ENCODE peak calls at places on chromosome 1, in six cellular contexts. C is progenitor cell of endocrine pancreas, L is T-helper 17 cell, O is astrocyte of the spinal cord, T is NCI-H1105, N is NCI-H446. Q is an unnamed sample.

GRCh38 chr1:31765041-31765467 is 914 bp upstream of the ADGRB2 start:
- DNase-seq in O (no peak), C (no peak), L (no peak), T (peak; percentile 85), N (peak; percentile 40), Q (no peak)

GRCh38 chr1:145953861-145954260 is 4.0 kb downstream of the LIX1L start:
- DNase-seq in T (no peak), L (no peak), O (no peak), N (no peak), C (no peak), Q (no peak)

GRCh38 chr1:91604632-91605031 is 104.0 kb downstream of the CDC7 start:
- DNase-seq in T (no peak), O (peak; percentile 17), N (no peak), C (no peak), L (no peak), Q (no peak)

GRCh38 chr1:201194046-201194445 is 3.4 kb downstream of the IGFN1 start:
- DNase-seq in C (no peak), O (no peak), L (no peak), T (no peak), N (no peak), Q (no peak)

GRCh38 chr1:197423006-197423405 is 155.0 kb downstream of the CRB1 start:
- DNase-seq in T (no peak), L (no peak), O (peak; percentile 61), C (no peak), N (no peak), Q (peak; percentile 77)

GRCh38 chr1:47696404-47696910 is 258.6 kb downstream of the FOXD2 start:
- DNase-seq in L (no peak), O (no peak), C (no peak), T (peak; percentile 3), N (no peak), Q (no peak)

GRCh38 chr1:16348414-16349182 is 3.7 kb downstream of the FBXO42 start:
- DNase-seq in O (peak; percentile 68), L (no peak), C (no peak), T (no peak), N (no peak), Q (peak; percentile 88)

GRCh38 chr1:206784471-206784903 is 12.2 kb upstream of the IL10 start:
- DNase-seq in C (no peak), N (no peak), O (no peak), T (no peak), L (no peak), Q (no peak)

GRCh38 chr1:8878448-8879347 is at the start of gene ENO1:
- DNase-seq in N (peak; percentile 98), O (peak; percentile 98), L (peak; percentile 98), C (peak; percentile 97), T (peak; percentile 94), Q (peak; percentile 95)

GRCh38 chr1:175818929-175819328 is 75.5 kb upstream of the TNR start:
- DNase-seq in C (no peak), N (no peak), L (no peak), O (no peak), T (no peak), Q (no peak)

GRCh38 chr1:36706416-36706815 is 223.7 kb upstream of the CSF3R start:
- DNase-seq in N (peak; percentile 60), T (peak; percentile 7), L (no peak), C (no peak), O (no peak), Q (no peak)

Q was measured in ELR.